ENCODE peak calls at places on chromosome 6, in four cellular contexts. L is dorsolateral prefrontal cortex, J is heart right ventricle, U is mesendoderm. G is an unnamed sample.

GRCh38 chr6:96301023-96301422 is 220.6 kb upstream of the UFL1 start:
- DNase-seq in L (no peak), J (no peak), U (peak), G (no peak)

GRCh38 chr6:74137910-74138309 is 441.9 kb downstream of the CD109 start:
- DNase-seq in L (no peak), J (no peak), U (peak), G (no peak)

GRCh38 chr6:156699017-156699421 is 78.2 kb upstream of the ARID1B start:
- DNase-seq in L (no peak), J (no peak), U (no peak), G (no peak)

GRCh38 chr6:51515052-51515402 is 572.4 kb downstream of the PKHD1 start:
- DNase-seq in L (no peak), J (no peak), U (no peak), G (no peak)

GRCh38 chr6:16700202-16700997 is 60.9 kb downstream of the ATXN1 start:
- DNase-seq in L (no peak), J (no peak), U (peak), G (peak)

GRCh38 chr6:137342607-137343186 is 123.5 kb upstream of the IFNGR1 start:
- DNase-seq in L (no peak), J (peak), U (no peak), G (no peak)

GRCh38 chr6:45483501-45483900 is 105.8 kb upstream of the SUPT3H start:
- DNase-seq in L (no peak), J (no peak), U (no peak), G (no peak)

GRCh38 chr6:37648465-37649330 is 49.0 kb downstream of the MDGA1 start:
- DNase-seq in L (no peak), J (peak), U (peak), G (no peak)

GRCh38 chr6:43963203-43963602 is 164.0 kb downstream of the MRPL14 start:
- DNase-seq in L (no peak), J (no peak), U (peak), G (no peak)

GRCh38 chr6:4640139-4640538 is 136.1 kb upstream of the CDYL start:
- DNase-seq in L (no peak), J (no peak), U (no peak), G (no peak)

GRCh38 chr6:13384966-13385365 is 56.6 kb upstream of the TBC1D7 start:
- DNase-seq in L (no peak), J (no peak), U (peak), G (no peak)

GRCh38 chr6:123393333-123393732 is 243.4 kb downstream of the TRDN start:
- DNase-seq in L (no peak), J (no peak), U (peak), G (no peak)

GRCh38 chr6:31158863-31159855 is 770 bp downstream of the TCF19 start:
- DNase-seq in L (no peak), J (no peak), U (peak), G (no peak)

GRCh38 chr6:140105857-140106256 is 731.4 kb upstream of the CITED2 start:
- DNase-seq in L (no peak), J (no peak), U (peak), G (no peak)

GRCh38 chr6:24078200-24078599 is 47.8 kb upstream of the NRSN1 start:
- DNase-seq in L (peak), J (no peak), U (no peak), G (no peak)

GRCh38 chr6:5261545-5262109 is 314 bp downstream of the FARS2 start:
- DNase-seq in L (no peak), J (no peak), U (no peak), G (no peak)

GRCh38 chr6:117601811-117602150 is 530 bp downstream of the GOPC start:
- DNase-seq in L (peak), J (no peak), U (no peak), G (no peak)

GRCh38 chr6:117605169-117605826 is 3.0 kb upstream of the GOPC start:
- DNase-seq in L (peak), J (no peak), U (peak), G (no peak)

GRCh38 chr6:117600008-117600743 is 2.1 kb downstream of the GOPC start:
- DNase-seq in L (no peak), J (no peak), U (no peak), G (no peak)

GRCh38 chr6:117602899-117603588 is 733 bp upstream of the GOPC start:
- DNase-seq in L (no peak), J (no peak), U (no peak), G (no peak)

GRCh38 chr6:117602151-117602898 is at the start of gene GOPC:
- DNase-seq in L (peak), J (peak), U (peak), G (peak)
- H3K4me3 ChIP-seq in L (peak), J (peak), U (peak), G (peak)

GRCh38 chr6:3251462-3252314 is 7.1 kb upstream of the PSMG4 start:
- DNase-seq in L (peak), J (peak), U (peak), G (peak)
- H3K4me3 ChIP-seq in L (peak), J (no peak), U (no peak), G (no peak)

GRCh38 chr6:33847078-33847477 is 43.3 kb upstream of the MLN start:
- DNase-seq in L (no peak), J (no peak), U (no peak), G (no peak)

GRCh38 chr6:33843696-33844121 is 39.9 kb upstream of the MLN start:
- DNase-seq in L (no peak), J (no peak), U (no peak), G (no peak)

GRCh38 chr6:33843086-33843695 is 39.4 kb upstream of the MLN start:
- DNase-seq in L (no peak), J (no peak), U (no peak), G (no peak)

GRCh38 chr6:33846226-33846625 is 42.4 kb upstream of the MLN start:
- DNase-seq in L (no peak), J (no peak), U (no peak), G (no peak)

GRCh38 chr6:33845031-33845430 is 41.2 kb upstream of the MLN start:
- DNase-seq in L (no peak), J (no peak), U (no peak), G (no peak)
- H3K4me3 ChIP-seq in L (no peak), J (no peak), U (no peak), G (no peak)

GRCh38 chr6:131628726-131629125 is 684 bp upstream of the MED23 start:
- DNase-seq in L (no peak), J (no peak), U (no peak), G (no peak)
- H3K4me3 ChIP-seq in L (peak), J (peak), U (no peak), G (no peak)

GRCh38 chr6:42010909-42011308 is 39.4 kb upstream of the TAF8 start:
- DNase-seq in L (no peak), J (no peak), U (no peak), G (no peak)
- H3K4me3 ChIP-seq in L (no peak), J (no peak), U (no peak), G (no peak)

GRCh38 chr6:113854531-113855499 is 2.3 kb upstream of the MARCKS start:
- DNase-seq in L (peak), J (peak), U (peak), G (peak)

GRCh38 chr6:113856011-113856551 is 1.1 kb upstream of the MARCKS start:
- DNase-seq in L (no peak), J (peak), U (peak), G (no peak)

GRCh38 chr6:113856571-113857564 is at the start of gene MARCKS:
- DNase-seq in L (peak), J (peak), U (peak), G (peak)

GRCh38 chr6:113857565-113858066 is 471 bp downstream of the MARCKS start:
- DNase-seq in L (no peak), J (peak), U (peak), G (peak)

DNA sequence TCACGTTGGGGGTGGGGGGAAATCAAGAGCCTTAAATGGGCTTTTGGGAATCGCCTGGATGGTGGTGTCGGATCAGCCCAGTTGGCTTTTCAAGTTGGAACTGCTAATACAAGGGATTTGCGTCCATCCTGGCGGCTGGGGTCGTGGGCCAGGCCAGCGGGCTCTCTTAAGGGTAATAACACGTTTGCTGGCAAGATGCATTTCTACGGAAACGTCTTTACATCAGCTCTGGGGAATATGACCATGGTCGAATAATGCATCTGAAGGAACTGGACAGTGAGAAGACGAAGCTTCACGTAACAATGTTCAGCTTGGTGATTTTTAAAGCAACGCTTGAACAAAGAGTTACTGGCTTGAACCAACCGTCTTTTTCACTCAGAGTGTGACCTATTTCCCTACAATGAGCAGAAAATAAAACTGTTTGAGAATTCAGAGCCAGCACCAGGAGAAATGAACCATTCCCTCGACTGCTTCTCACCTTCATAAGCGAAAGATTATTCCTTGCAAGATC is 1.6 kb upstream of the MARCKS start:
- DNase-seq in L (no peak), J (peak), U (no peak), G (peak)
- H3K4me3 ChIP-seq in L (peak), J (peak), U (peak), G (peak)

GRCh38 chr6:77837034-77837784 is 184.4 kb downstream of the MEI4 start:
- DNase-seq in L (no peak), J (no peak), U (no peak), G (no peak)
- H3K4me3 ChIP-seq in L (no peak), J (no peak), U (no peak), G (no peak)